ENCODE peak calls at places on chromosomes 2 and 18, in four cellular contexts. One of them, this sample, is unnamed.

GRCh38 chr2:182581196-182581935 is 134.7 kb upstream of the DNAJC10 start:
- DNase-seq in CD4-positive, alpha-beta T cell: no peak
- DNase-seq in retinal pigment epithelial cell: no peak
- DNase-seq in MM.1S: no peak
- DNase-seq in this sample: no peak

GRCh38 chr2:11729362-11730212 is 16.8 kb upstream of the LPIN1 start:
- DNase-seq in CD4-positive, alpha-beta T cell: no peak
- DNase-seq in retinal pigment epithelial cell: no peak
- DNase-seq in MM.1S: no peak
- DNase-seq in this sample: no peak

GRCh38 chr2:127049927-127050802 is 56.8 kb downstream of the BIN1 start:
- DNase-seq in CD4-positive, alpha-beta T cell: peak
- DNase-seq in retinal pigment epithelial cell: no peak
- DNase-seq in MM.1S: peak
- DNase-seq in this sample: peak

GRCh38 chr18:56493531-56493930 is 144.9 kb downstream of the TXNL1 start:
- DNase-seq in CD4-positive, alpha-beta T cell: no peak
- DNase-seq in retinal pigment epithelial cell: no peak
- DNase-seq in MM.1S: no peak
- DNase-seq in this sample: no peak

GRCh38 chr2:148540022-148540421 is 104.5 kb upstream of the EPC2 start:
- DNase-seq in CD4-positive, alpha-beta T cell: no peak
- DNase-seq in retinal pigment epithelial cell: no peak
- DNase-seq in MM.1S: no peak
- DNase-seq in this sample: peak

GRCh38 chr2:110829413-110830146 is 97.2 kb downstream of the ACOXL start:
- DNase-seq in CD4-positive, alpha-beta T cell: no peak
- DNase-seq in retinal pigment epithelial cell: no peak
- DNase-seq in MM.1S: no peak
- DNase-seq in this sample: no peak

GRCh38 chr2:210277133-210277532 is 37.8 kb downstream of the MYL1 start:
- DNase-seq in CD4-positive, alpha-beta T cell: no peak
- DNase-seq in retinal pigment epithelial cell: no peak
- DNase-seq in MM.1S: no peak
- DNase-seq in this sample: no peak

GRCh38 chr2:200787351-200788128 is 24.2 kb upstream of the BZW1 start:
- DNase-seq in CD4-positive, alpha-beta T cell: no peak
- DNase-seq in retinal pigment epithelial cell: peak
- DNase-seq in MM.1S: no peak
- DNase-seq in this sample: no peak

GRCh38 chr2:215431290-215431689 is 4.6 kb downstream of the FN1 start:
- DNase-seq in CD4-positive, alpha-beta T cell: no peak
- DNase-seq in retinal pigment epithelial cell: no peak
- DNase-seq in MM.1S: no peak
- DNase-seq in this sample: no peak

GRCh38 chr2:157929871-157930667 is 53.9 kb upstream of the ACVR1 start:
- DNase-seq in CD4-positive, alpha-beta T cell: no peak
- DNase-seq in retinal pigment epithelial cell: no peak
- DNase-seq in MM.1S: no peak
- DNase-seq in this sample: no peak

GRCh38 chr2:24919100-24919976 is 699 bp downstream of the ADCY3 start:
- DNase-seq in CD4-positive, alpha-beta T cell: peak
- DNase-seq in retinal pigment epithelial cell: no peak
- DNase-seq in MM.1S: peak
- DNase-seq in this sample: peak

GRCh38 chr2:69652206-69652605 is 8.7 kb upstream of the AAK1 start:
- DNase-seq in CD4-positive, alpha-beta T cell: no peak
- DNase-seq in retinal pigment epithelial cell: peak
- DNase-seq in MM.1S: no peak
- DNase-seq in this sample: no peak

GRCh38 chr2:210663574-210663973 is 107.2 kb downstream of the CPS1 start:
- DNase-seq in CD4-positive, alpha-beta T cell: no peak
- DNase-seq in retinal pigment epithelial cell: peak
- DNase-seq in MM.1S: peak
- DNase-seq in this sample: no peak

GRCh38 chr18:62420151-62420512 is 95.0 kb downstream of the TNFRSF11A start:
- DNase-seq in CD4-positive, alpha-beta T cell: no peak
- DNase-seq in retinal pigment epithelial cell: no peak
- DNase-seq in MM.1S: no peak
- DNase-seq in this sample: no peak

GRCh38 chr2:148298201-148298600 is 277.3 kb downstream of the MBD5 start:
- DNase-seq in CD4-positive, alpha-beta T cell: no peak
- DNase-seq in retinal pigment epithelial cell: no peak
- DNase-seq in MM.1S: no peak
- DNase-seq in this sample: no peak

GRCh38 chr18:43682196-43682595 is 404.9 kb upstream of the SYT4 start:
- DNase-seq in CD4-positive, alpha-beta T cell: no peak
- DNase-seq in retinal pigment epithelial cell: no peak
- DNase-seq in MM.1S: no peak
- DNase-seq in this sample: no peak

GRCh38 chr2:218343591-218343990 is 13.1 kb upstream of the CATIP start:
- DNase-seq in CD4-positive, alpha-beta T cell: no peak
- DNase-seq in retinal pigment epithelial cell: no peak
- DNase-seq in MM.1S: no peak
- DNase-seq in this sample: no peak

GRCh38 chr18:33761363-33761762 is 183.3 kb downstream of the ASXL3 start:
- DNase-seq in CD4-positive, alpha-beta T cell: no peak
- DNase-seq in retinal pigment epithelial cell: no peak
- DNase-seq in MM.1S: peak
- DNase-seq in this sample: peak

GRCh38 chr2:54000524-54000923 is 29.7 kb upstream of the PSME4 start:
- DNase-seq in CD4-positive, alpha-beta T cell: no peak
- DNase-seq in retinal pigment epithelial cell: no peak
- DNase-seq in MM.1S: no peak
- DNase-seq in this sample: no peak

GRCh38 chr2:139872032-139872431 is 1091.8 kb upstream of the NXPH2 start:
- DNase-seq in CD4-positive, alpha-beta T cell: no peak
- DNase-seq in retinal pigment epithelial cell: no peak
- DNase-seq in MM.1S: no peak
- DNase-seq in this sample: no peak

GRCh38 chr2:232073031-232073430 is 111.5 kb downstream of the DIS3L2 start:
- DNase-seq in CD4-positive, alpha-beta T cell: no peak
- DNase-seq in retinal pigment epithelial cell: no peak
- DNase-seq in MM.1S: no peak
- DNase-seq in this sample: no peak

GRCh38 chr2:180979086-180979934 is 1.1 kb upstream of the UBE2E3 start:
- DNase-seq in CD4-positive, alpha-beta T cell: no peak
- DNase-seq in retinal pigment epithelial cell: no peak
- DNase-seq in MM.1S: no peak
- DNase-seq in this sample: peak

GRCh38 chr2:95674186-95674585 is 82.4 kb downstream of the TRIM43 start:
- DNase-seq in CD4-positive, alpha-beta T cell: no peak
- DNase-seq in retinal pigment epithelial cell: no peak
- DNase-seq in MM.1S: no peak
- DNase-seq in this sample: no peak

GRCh38 chr2:184875911-184876310 is 277.6 kb downstream of the ZNF804A start:
- DNase-seq in CD4-positive, alpha-beta T cell: no peak
- DNase-seq in retinal pigment epithelial cell: no peak
- DNase-seq in MM.1S: no peak
- DNase-seq in this sample: no peak

GRCh38 chr2:11788725-11789124 is 42.3 kb downstream of the LPIN1 start:
- DNase-seq in CD4-positive, alpha-beta T cell: no peak
- DNase-seq in retinal pigment epithelial cell: no peak
- DNase-seq in MM.1S: no peak
- DNase-seq in this sample: no peak

GRCh38 chr2:235670974-235671787 is 177.3 kb downstream of the AGAP1 start:
- DNase-seq in CD4-positive, alpha-beta T cell: no peak
- DNase-seq in retinal pigment epithelial cell: no peak
- DNase-seq in MM.1S: no peak
- DNase-seq in this sample: peak

GRCh38 chr2:235668782-235669181 is 174.9 kb downstream of the AGAP1 start:
- DNase-seq in CD4-positive, alpha-beta T cell: no peak
- DNase-seq in retinal pigment epithelial cell: no peak
- DNase-seq in MM.1S: no peak
- DNase-seq in this sample: no peak

GRCh38 chr2:235669269-235669831 is 175.5 kb downstream of the AGAP1 start:
- DNase-seq in CD4-positive, alpha-beta T cell: peak
- DNase-seq in retinal pigment epithelial cell: peak
- DNase-seq in MM.1S: peak
- DNase-seq in this sample: peak

GRCh38 chr2:235672720-235673119 is 178.9 kb downstream of the AGAP1 start:
- DNase-seq in CD4-positive, alpha-beta T cell: no peak
- DNase-seq in retinal pigment epithelial cell: no peak
- DNase-seq in MM.1S: no peak
- DNase-seq in this sample: no peak

DNA sequence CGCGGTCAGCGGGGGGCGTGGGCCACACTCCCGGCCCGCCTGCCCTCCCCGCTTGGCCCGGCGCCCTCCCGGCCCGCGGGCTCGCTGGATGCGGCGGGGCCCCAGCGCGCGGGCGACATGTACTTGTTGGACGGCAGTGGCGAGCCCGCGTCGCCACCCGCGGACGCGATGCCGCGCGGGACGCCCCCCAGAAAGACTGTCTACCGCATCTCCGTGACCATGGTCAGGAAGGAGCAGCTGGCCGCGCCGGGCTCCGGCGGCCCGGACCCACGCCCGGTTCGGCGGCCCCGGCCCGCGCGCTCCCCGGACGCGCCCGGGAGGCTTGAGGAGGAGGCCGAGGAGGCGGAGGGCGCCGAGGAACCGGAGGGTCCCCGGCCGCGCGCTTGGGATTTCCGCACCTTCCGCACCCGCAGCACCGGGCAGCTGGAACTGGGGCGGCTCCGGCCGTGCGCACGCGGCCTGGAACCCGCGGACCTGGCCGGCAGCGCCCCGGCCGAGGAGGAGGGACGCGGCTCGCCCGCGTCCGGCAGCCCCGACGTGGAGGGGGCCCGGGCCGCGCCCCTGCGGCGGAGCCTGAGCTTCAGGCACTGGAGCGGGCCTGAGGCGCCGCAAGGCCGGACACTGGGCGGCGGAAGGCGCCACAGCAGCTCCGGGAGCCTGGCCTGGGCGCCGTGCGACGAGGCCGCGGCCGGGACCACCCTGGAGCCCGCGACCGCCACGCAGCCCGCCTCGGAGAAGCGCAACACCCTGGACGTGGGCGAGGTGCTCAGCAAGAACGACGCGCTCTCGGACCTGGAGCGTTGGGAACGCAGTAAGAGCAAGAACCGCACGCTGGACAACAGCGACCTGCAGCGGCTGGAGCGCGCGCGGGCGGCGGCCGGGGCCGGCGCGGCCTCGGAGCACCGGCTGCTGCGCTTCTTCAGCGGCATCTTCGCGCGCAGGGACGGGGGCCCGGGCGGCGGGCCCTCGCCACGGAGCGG is 176.4 kb downstream of the AGAP1 start:
- DNase-seq in CD4-positive, alpha-beta T cell: no peak
- DNase-seq in retinal pigment epithelial cell: no peak
- DNase-seq in MM.1S: no peak
- DNase-seq in this sample: peak
- TF ChIP-seq CTCF in CD4-positive, alpha-beta T cell: no peak
- TF ChIP-seq CTCF in retinal pigment epithelial cell: peak
- TF ChIP-seq CTCF in MM.1S: no peak
- TF ChIP-seq CTCF in this sample: no peak

GRCh38 chr2:64913357-64913869 is 75.8 kb upstream of the SLC1A4 start:
- DNase-seq in CD4-positive, alpha-beta T cell: no peak
- DNase-seq in retinal pigment epithelial cell: no peak
- DNase-seq in MM.1S: peak
- DNase-seq in this sample: no peak
- TF ChIP-seq CTCF in CD4-positive, alpha-beta T cell: peak
- TF ChIP-seq CTCF in retinal pigment epithelial cell: peak
- TF ChIP-seq CTCF in MM.1S: peak
- TF ChIP-seq CTCF in this sample: peak

GRCh38 chr18:31420524-31420923 is 27.0 kb upstream of the DSG3 start:
- DNase-seq in CD4-positive, alpha-beta T cell: no peak
- DNase-seq in retinal pigment epithelial cell: no peak
- DNase-seq in MM.1S: no peak
- DNase-seq in this sample: no peak

GRCh38 chr18:31426021-31426420 is 21.5 kb upstream of the DSG3 start:
- DNase-seq in CD4-positive, alpha-beta T cell: no peak
- DNase-seq in retinal pigment epithelial cell: no peak
- DNase-seq in MM.1S: no peak
- DNase-seq in this sample: no peak

GRCh38 chr18:31427010-31427409 is 20.5 kb upstream of the DSG3 start:
- DNase-seq in CD4-positive, alpha-beta T cell: no peak
- DNase-seq in retinal pigment epithelial cell: no peak
- DNase-seq in MM.1S: no peak
- DNase-seq in this sample: no peak

GRCh38 chr18:31428211-31428610 is 19.3 kb upstream of the DSG3 start:
- DNase-seq in CD4-positive, alpha-beta T cell: no peak
- DNase-seq in retinal pigment epithelial cell: no peak
- DNase-seq in MM.1S: no peak
- DNase-seq in this sample: no peak

DNA sequence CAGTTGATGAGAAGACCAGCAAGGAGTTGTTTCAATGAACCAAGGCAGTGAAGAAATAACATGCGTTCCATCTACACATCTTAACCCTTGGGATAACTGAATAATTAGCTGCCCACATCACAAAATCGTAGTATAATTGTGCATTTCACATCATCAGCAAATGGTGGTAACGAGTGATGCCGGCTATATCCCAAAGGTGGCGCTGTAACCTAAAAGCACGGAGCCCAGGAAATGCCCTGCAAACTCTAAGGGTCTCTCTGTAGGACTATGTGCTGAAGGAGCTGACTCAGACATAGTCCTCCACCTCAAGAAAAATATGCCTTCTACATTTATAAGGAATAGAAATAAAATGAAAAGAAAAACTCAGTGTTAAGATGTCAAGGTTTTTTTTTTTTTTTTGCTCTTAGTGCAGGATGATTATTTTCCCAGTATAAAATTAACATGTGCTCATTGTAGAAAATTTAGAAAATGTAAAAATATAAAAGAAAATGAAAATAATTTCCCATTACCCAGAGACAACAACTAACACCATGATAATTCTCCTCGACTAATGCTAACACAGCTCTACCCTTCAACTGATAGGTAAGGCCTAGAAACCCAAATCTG is 23.1 kb upstream of the DSG3 start:
- DNase-seq in CD4-positive, alpha-beta T cell: no peak
- DNase-seq in retinal pigment epithelial cell: no peak
- DNase-seq in MM.1S: peak
- DNase-seq in this sample: peak
- TF ChIP-seq CTCF in CD4-positive, alpha-beta T cell: no peak
- TF ChIP-seq CTCF in retinal pigment epithelial cell: peak
- TF ChIP-seq CTCF in MM.1S: peak
- TF ChIP-seq CTCF in this sample: peak

DNA sequence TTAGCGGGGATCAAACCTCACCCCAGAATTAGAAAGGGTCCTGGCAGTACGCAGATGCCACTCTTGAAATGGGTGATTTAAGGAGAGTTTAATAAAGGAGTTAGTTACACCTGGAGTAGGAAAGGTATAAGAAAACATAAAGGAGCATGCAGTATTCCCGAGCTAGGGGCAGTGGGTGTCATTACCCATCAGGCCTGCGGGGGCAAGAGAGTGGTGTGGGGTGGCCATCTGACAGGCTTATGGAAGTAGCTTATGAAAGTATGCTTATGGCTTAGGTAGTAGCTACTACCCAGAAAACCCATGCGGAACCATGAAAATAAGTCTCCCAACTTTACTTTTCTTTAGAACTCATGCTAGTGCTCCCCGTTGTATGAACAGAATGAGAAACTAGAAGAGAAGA is 568.9 kb upstream of the ACVR2A start:
- DNase-seq in CD4-positive, alpha-beta T cell: no peak
- DNase-seq in retinal pigment epithelial cell: no peak
- DNase-seq in MM.1S: no peak
- DNase-seq in this sample: no peak
- TF ChIP-seq CTCF in CD4-positive, alpha-beta T cell: no peak
- TF ChIP-seq CTCF in retinal pigment epithelial cell: peak
- TF ChIP-seq CTCF in MM.1S: peak
- TF ChIP-seq CTCF in this sample: no peak